ENCODE peak calls at places on chromosomes 7 and 10, in ten cellular contexts. M, B, Z, S, X, Q, K, C, G and L are unnamed samples.

GRCh38 chr10:76033457-76034196 is 602.2 kb downstream of the LRMDA start:
- DNase-seq in M (peak), B (no peak), Z (no peak), S (no peak), X (no peak), Q (no peak), K (peak), C (no peak), G (no peak), L (no peak)

GRCh38 chr7:149284850-149285580 is 23.0 kb downstream of the ZNF783 start:
- DNase-seq in M (peak), B (peak), Z (peak), S (peak), X (peak), Q (peak), K (peak), C (peak), G (peak), L (peak)

GRCh38 chr7:122802211-122802833 is 83.9 kb downstream of the CADPS2 start:
- DNase-seq in M (no peak), B (no peak), Z (no peak), S (no peak), X (peak), Q (peak), K (no peak), C (peak), G (no peak), L (peak)

GRCh38 chr7:34133356-34133982 is 228.1 kb downstream of the BMPER start:
- DNase-seq in M (peak), B (peak), Z (no peak), S (no peak), X (no peak), Q (no peak), K (peak), C (peak), G (no peak), L (no peak)

GRCh38 chr10:20624642-20625041 is 272.5 kb downstream of the NEBL start:
- DNase-seq in M (peak), B (no peak), Z (no peak), S (no peak), X (peak), Q (no peak), K (no peak), C (no peak), G (no peak), L (peak)

GRCh38 chr10:3426190-3426845 is 253.7 kb upstream of the PITRM1 start:
- DNase-seq in M (peak), B (no peak), Z (peak), S (peak), X (no peak), Q (no peak), K (peak), C (peak), G (no peak), L (no peak)

GRCh38 chr10:52115823-52116222 is 198.3 kb upstream of the DKK1 start:
- DNase-seq in M (peak), B (no peak), Z (no peak), S (no peak), X (no peak), Q (no peak), K (no peak), C (peak), G (no peak), L (no peak)

GRCh38 chr10:107727762-107728317 is 563.3 kb upstream of the SORCS1 start:
- DNase-seq in M (peak), B (no peak), Z (peak), S (no peak), X (no peak), Q (no peak), K (peak), C (peak), G (no peak), L (no peak)

GRCh38 chr10:128879441-128880175 is 587.4 kb upstream of the MGMT start:
- DNase-seq in M (no peak), B (no peak), Z (peak), S (no peak), X (no peak), Q (no peak), K (no peak), C (no peak), G (no peak), L (no peak)

GRCh38 chr7:137970263-137970975 is 31.5 kb downstream of the CREB3L2 start:
- DNase-seq in M (peak), B (peak), Z (no peak), S (peak), X (peak), Q (peak), K (peak), C (no peak), G (no peak), L (peak)

GRCh38 chr10:52949899-52950298 is 177.3 kb upstream of the MBL2 start:
- DNase-seq in M (no peak), B (no peak), Z (no peak), S (no peak), X (no peak), Q (no peak), K (peak), C (no peak), G (no peak), L (no peak)

GRCh38 chr7:89264126-89264525 is 468.6 kb upstream of the TEX47 start:
- DNase-seq in M (no peak), B (no peak), Z (no peak), S (no peak), X (no peak), Q (no peak), K (no peak), C (no peak), G (no peak), L (no peak)

GRCh38 chr10:86243651-86244155 is 122.9 kb downstream of the GRID1 start:
- DNase-seq in M (no peak), B (no peak), Z (no peak), S (no peak), X (no peak), Q (no peak), K (no peak), C (no peak), G (no peak), L (no peak)

GRCh38 chr7:147852833-147853232 is 737.7 kb upstream of the C7orf33 start:
- DNase-seq in M (no peak), B (no peak), Z (no peak), S (no peak), X (no peak), Q (no peak), K (no peak), C (no peak), G (no peak), L (no peak)

GRCh38 chr7:4190021-4190981 is 491.8 kb upstream of the FOXK1 start:
- DNase-seq in M (no peak), B (no peak), Z (no peak), S (no peak), X (no peak), Q (no peak), K (no peak), C (no peak), G (no peak), L (no peak)

GRCh38 chr7:4188646-4189045 is 493.4 kb upstream of the FOXK1 start:
- DNase-seq in M (no peak), B (no peak), Z (no peak), S (no peak), X (no peak), Q (no peak), K (no peak), C (no peak), G (no peak), L (no peak)

GRCh38 chr7:4191046-4191445 is 491.0 kb upstream of the FOXK1 start:
- DNase-seq in M (no peak), B (no peak), Z (no peak), S (no peak), X (no peak), Q (no peak), K (no peak), C (no peak), G (no peak), L (no peak)

GRCh38 chr7:4191525-4191924 is 490.6 kb upstream of the FOXK1 start:
- DNase-seq in M (no peak), B (no peak), Z (no peak), S (no peak), X (no peak), Q (no peak), K (no peak), C (no peak), G (no peak), L (no peak)

GRCh38 chr7:4189151-4189570 is 492.9 kb upstream of the FOXK1 start:
- DNase-seq in M (peak), B (no peak), Z (peak), S (peak), X (peak), Q (peak), K (peak), C (peak), G (peak), L (peak)
- H3K4me3 ChIP-seq in M (no peak), B (no peak), Z (no peak), S (no peak), X (no peak), Q (no peak), K (no peak), C (no peak), G (no peak), L (no peak)

GRCh38 chr7:46747222-46747621 is 826.1 kb upstream of the IGFBP3 start:
- DNase-seq in M (no peak), B (no peak), Z (no peak), S (no peak), X (no peak), Q (no peak), K (no peak), C (no peak), G (no peak), L (no peak)

GRCh38 chr7:46744957-46745699 is 824.1 kb upstream of the IGFBP3 start:
- DNase-seq in M (peak), B (no peak), Z (no peak), S (no peak), X (no peak), Q (no peak), K (no peak), C (peak), G (no peak), L (no peak)

GRCh38 chr7:46742608-46743000 is 821.5 kb upstream of the IGFBP3 start:
- DNase-seq in M (no peak), B (no peak), Z (no peak), S (no peak), X (no peak), Q (no peak), K (no peak), C (no peak), G (no peak), L (peak)

GRCh38 chr7:46747869-46748576 is 827.0 kb upstream of the IGFBP3 start:
- DNase-seq in M (no peak), B (no peak), Z (no peak), S (no peak), X (no peak), Q (no peak), K (no peak), C (no peak), G (no peak), L (no peak)

DNA sequence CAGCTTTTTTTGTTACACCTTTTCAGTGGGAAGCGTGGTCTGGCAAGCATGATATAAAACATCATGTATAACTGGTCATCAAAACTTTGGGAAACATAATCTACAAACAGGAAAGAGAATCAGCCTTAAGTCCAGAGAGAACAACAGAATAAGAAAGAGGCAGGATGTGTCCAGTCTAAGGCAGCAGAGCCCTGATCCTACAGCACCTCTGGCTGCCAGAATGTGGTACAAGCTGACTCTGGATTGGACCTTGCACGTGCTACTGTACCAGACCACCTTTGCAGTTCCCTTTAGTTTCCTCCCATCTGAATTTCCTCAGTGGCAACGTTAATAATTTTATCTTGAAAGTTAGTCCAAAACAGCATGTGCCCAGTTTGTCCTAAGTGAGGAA is 824.6 kb upstream of the IGFBP3 start:
- DNase-seq in M (peak), B (no peak), Z (no peak), S (no peak), X (no peak), Q (no peak), K (no peak), C (no peak), G (no peak), L (no peak)
- TF ChIP-seq CTCF in M (peak), B (peak), Z (no peak), S (no peak), X (peak), Q (no peak), K (peak), C (no peak), G (no peak), L (no peak)

GRCh38 chr7:41700044-41700471 is 2.8 kb downstream of the INHBA start:
- DNase-seq in M (peak), B (no peak), Z (no peak), S (peak), X (no peak), Q (no peak), K (no peak), C (no peak), G (no peak), L (no peak)

GRCh38 chr7:41698726-41699125 is 4.2 kb downstream of the INHBA start:
- DNase-seq in M (peak), B (no peak), Z (no peak), S (no peak), X (no peak), Q (no peak), K (no peak), C (no peak), G (no peak), L (no peak)

GRCh38 chr7:41699532-41699931 is 3.4 kb downstream of the INHBA start:
- DNase-seq in M (peak), B (no peak), Z (no peak), S (peak), X (no peak), Q (no peak), K (no peak), C (peak), G (no peak), L (no peak)

GRCh38 chr7:41696323-41696916 is 6.5 kb downstream of the INHBA start:
- DNase-seq in M (peak), B (peak), Z (peak), S (peak), X (peak), Q (peak), K (peak), C (peak), G (peak), L (peak)

DNA sequence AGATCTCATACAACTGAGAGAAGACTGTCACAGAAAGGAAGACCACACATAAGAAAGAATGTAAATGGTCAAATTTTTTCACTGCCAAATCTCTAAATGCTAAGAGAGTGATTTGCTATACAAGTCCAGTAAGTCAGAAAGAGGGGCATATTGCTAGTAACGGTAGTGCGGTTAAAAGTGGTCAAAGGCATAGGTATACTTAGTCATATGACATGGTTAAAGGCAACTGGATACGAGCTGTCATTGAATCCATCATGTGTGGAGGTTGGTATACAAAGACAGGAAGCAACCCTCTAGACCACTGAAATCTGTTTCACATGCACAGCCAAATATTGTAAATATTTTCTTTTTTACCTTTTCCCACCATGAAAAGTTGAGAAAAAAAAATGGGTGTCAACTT is 4.8 kb downstream of the INHBA start:
- DNase-seq in M (no peak), B (no peak), Z (no peak), S (no peak), X (no peak), Q (no peak), K (no peak), C (no peak), G (no peak), L (no peak)
- H3K4me3 ChIP-seq in M (peak), B (peak), Z (no peak), S (no peak), X (no peak), Q (no peak), K (peak), C (no peak), G (no peak), L (peak)

GRCh38 chr10:74888947-74889661 is 62.7 kb downstream of the KAT6B start:
- DNase-seq in M (no peak), B (no peak), Z (no peak), S (peak), X (no peak), Q (no peak), K (no peak), C (peak), G (no peak), L (no peak)
- TF ChIP-seq CTCF in M (no peak), B (no peak), Z (no peak), S (peak), X (no peak), Q (no peak), K (peak), C (peak), G (no peak), L (no peak)

DNA sequence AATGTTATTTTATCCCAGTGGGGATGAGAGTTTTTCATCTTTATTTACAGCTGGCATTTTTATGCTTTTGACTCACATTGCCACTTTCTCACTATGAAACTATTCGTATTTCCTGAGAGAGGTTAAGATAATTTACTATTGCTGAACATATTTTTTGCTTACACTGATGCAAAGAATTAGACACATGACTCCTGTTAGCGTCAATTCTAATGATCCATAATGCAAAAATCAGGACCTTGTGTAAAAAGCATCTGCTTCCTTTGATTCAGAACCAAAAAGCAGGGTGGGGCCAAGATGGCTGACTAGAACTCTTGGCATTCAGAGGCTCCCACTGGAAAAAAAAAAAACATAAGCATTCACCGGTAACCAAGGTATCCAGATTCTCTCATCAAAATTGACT is 464.8 kb downstream of the SEMA3D start:
- DNase-seq in M (no peak), B (no peak), Z (no peak), S (no peak), X (no peak), Q (no peak), K (no peak), C (no peak), G (no peak), L (no peak)
- H3K4me3 ChIP-seq in M (no peak), B (no peak), Z (no peak), S (no peak), X (no peak), Q (no peak), K (no peak), C (no peak), G (no peak), L (no peak)

DNA sequence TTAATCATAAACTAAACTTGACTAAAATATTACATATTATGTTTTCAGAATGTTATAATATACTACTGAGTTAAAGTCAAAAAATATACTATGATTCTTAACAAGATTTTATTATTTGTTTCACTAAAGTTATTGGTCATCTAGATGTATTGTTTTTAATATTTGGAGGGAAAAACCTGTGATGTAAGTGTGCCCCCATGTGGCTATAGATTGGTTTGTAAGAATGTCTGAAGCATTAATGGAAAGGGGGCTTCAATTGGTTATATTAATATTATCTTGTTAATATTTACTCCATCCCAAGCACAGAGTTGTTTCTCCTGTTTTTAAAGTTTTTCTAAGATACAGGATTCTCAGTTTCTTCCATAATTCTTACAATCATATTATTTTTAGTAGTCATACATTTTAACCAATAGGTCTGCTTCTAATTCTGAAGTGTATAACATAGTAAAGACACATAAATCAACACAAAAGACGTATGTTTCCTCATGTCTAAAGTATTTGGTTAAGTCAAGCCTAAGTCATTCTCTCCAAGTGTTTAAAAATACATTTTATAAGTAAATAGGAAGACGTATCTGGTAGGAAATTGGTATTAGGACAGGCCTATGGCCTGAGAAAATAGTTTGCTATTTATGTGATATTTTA is 58.0 kb downstream of the GNAT3 start:
- DNase-seq in M (peak), B (no peak), Z (no peak), S (no peak), X (no peak), Q (no peak), K (peak), C (peak), G (no peak), L (peak)
- TF ChIP-seq CTCF in M (peak), B (peak), Z (peak), S (peak), X (peak), Q (peak), K (peak), C (peak), G (peak), L (no peak)

DNA sequence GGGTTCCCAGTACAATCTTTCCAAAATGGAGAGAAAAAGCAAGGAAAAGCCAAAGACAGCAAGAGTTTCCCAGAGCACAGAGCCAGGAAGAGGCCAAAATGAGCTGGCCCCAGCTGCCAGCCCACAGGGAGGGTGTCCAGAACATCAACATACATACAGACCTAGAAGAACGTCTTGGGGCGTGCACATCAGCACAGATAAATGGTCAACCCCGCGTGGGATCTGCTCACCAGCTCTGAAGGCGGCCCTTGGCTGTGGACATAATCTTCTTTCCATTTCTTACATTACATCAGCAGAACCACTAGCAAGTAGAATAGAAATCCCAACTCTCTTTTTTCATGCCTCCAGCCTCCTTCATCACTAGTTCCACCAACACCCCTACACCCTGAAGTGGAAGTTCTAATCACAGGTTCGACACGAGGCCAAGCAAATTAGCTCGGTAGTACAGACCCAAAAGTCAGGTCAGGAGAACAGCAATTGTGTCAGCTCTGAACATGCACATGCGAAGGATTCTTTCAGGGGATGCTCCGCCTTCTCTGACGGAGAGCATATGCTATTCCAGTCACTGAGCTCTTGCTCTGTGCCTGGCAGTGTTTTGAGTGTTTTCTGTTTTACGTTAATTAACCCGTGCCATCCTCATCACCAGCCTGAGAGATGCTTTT is 16.4 kb downstream of the SH3PXD2A start:
- DNase-seq in M (peak), B (no peak), Z (peak), S (no peak), X (no peak), Q (no peak), K (no peak), C (no peak), G (no peak), L (no peak)
- H3K4me3 ChIP-seq in M (no peak), B (no peak), Z (no peak), S (no peak), X (no peak), Q (no peak), K (no peak), C (no peak), G (no peak), L (no peak)